ENCODE peak calls at places on chromosomes 3 and 15, in six cellular contexts. V is PC-3, E is A673, D is Peyer's patch, K is adrenal gland, L is neural progenitor cell. H is an unnamed sample.

GRCh38 chr15:58396181-58396580 is 35.6 kb upstream of the LIPC start:
- DNase-seq in V (peak), E (peak), D (no peak), K (no peak), L (no peak), H (no peak)

GRCh38 chr15:87707076-87707475 is 549.5 kb downstream of the NTRK3 start:
- DNase-seq in V (no peak), E (no peak), D (no peak), K (no peak), L (no peak), H (no peak)

GRCh38 chr15:41690636-41691035 is 30.4 kb downstream of the MGA start:
- DNase-seq in V (no peak), E (no peak), D (no peak), K (no peak), L (no peak), H (no peak)

GRCh38 chr15:90160781-90161727 is 40.1 kb upstream of the SEMA4B start:
- DNase-seq in V (peak), E (no peak), D (no peak), K (no peak), L (no peak), H (no peak)

GRCh38 chr3:112314618-112315017 is 18.3 kb upstream of the CD200 start:
- DNase-seq in V (no peak), E (no peak), D (no peak), K (no peak), L (no peak), H (no peak)

GRCh38 chr15:85749261-85750151 is 45.2 kb downstream of the KLHL25 start:
- DNase-seq in V (no peak), E (no peak), D (no peak), K (peak), L (no peak), H (peak)

GRCh38 chr3:60046212-60046611 is 996.4 kb upstream of the CFAP20DC start:
- DNase-seq in V (no peak), E (no peak), D (no peak), K (no peak), L (no peak), H (no peak)

GRCh38 chr3:55888282-55888855 is 401.3 kb upstream of the WNT5A start:
- DNase-seq in V (no peak), E (peak), D (no peak), K (no peak), L (peak), H (no peak)

GRCh38 chr3:42735609-42736008 is 33.0 kb upstream of the HHATL start:
- DNase-seq in V (no peak), E (no peak), D (no peak), K (no peak), L (no peak), H (no peak)
- H3K27ac ChIP-seq in V (no peak), E (no peak), D (no peak), K (no peak), L (no peak), H (no peak)

GRCh38 chr15:52164631-52165265 is 26.4 kb downstream of the GNB5 start:
- DNase-seq in V (no peak), E (no peak), D (no peak), K (no peak), L (no peak), H (no peak)
- H3K27ac ChIP-seq in V (no peak), E (no peak), D (no peak), K (no peak), L (no peak), H (no peak)

DNA sequence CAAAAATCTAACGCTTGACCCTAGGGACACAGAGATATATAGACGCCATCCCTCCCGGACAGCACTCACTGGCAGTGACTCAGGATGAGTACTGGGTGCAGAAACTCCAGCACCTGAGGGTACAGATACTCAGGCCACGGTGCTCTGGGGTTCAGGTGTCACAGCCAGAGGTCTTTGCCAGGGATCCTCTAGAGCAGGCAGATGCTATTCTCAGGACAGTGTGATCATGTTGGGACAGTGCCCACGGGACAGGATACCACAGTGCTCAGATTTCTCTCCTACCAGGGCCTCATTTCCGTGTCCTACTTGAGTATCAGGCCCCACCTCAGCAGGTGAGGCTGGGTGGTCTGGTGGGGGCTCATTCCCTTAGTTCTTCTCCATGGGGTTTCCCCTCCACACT is 34.4 kb downstream of the HOMER2 start:
- DNase-seq in V (no peak), E (no peak), D (no peak), K (no peak), L (no peak), H (no peak)
- H3K27ac ChIP-seq in V (no peak), E (no peak), D (no peak), K (no peak), L (no peak), H (no peak)

DNA sequence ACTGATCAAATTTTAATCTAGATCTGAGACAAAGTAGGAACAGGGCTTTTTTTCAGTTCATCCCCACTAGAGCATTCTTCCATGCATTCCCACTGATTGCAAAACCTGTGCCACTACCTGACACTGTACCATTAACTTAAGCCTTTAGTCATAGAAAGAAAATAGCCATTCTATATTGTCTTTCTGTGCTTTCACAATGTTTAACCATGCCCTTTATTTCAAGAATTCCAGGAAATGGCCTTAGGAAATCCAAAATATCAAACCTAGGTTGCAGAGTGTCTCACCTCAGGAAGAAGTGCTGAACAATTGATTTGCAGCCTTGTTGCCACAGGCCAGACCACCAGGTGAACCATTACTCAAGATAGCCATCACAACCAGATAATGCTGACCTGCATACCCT is 56.2 kb upstream of the TGFBR2 start:
- DNase-seq in V (peak), E (no peak), D (no peak), K (no peak), L (no peak), H (no peak)
- H3K27ac ChIP-seq in V (no peak), E (no peak), D (no peak), K (no peak), L (no peak), H (peak)

GRCh38 chr3:124995460-124995994 is 60.3 kb downstream of the HEG1 start:
- DNase-seq in V (peak), E (peak), D (no peak), K (peak), L (peak), H (peak)
- H3K27ac ChIP-seq in V (no peak), E (no peak), D (no peak), K (no peak), L (no peak), H (peak)

DNA sequence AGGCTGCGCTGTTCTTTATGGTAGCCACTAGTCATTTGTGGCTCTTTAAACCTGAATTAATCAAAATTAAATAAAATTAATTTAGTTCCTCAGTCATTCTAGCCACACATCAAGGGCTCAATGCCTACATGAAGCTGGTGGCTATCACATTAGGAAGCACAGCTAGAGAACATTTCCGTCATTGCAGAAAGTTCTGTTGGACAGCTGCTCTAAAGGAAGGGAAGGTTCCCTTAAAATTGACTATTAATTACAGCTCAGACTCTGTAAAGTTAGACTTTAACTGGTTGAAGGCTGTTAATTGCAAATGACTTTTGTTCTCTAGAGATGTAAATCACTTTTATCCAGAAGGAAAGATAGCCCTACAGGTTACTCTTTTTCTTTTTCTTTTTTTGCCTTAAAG is 202.7 kb upstream of the ADAMTS9 start:
- DNase-seq in V (no peak), E (no peak), D (no peak), K (no peak), L (no peak), H (no peak)
- H3K27ac ChIP-seq in V (no peak), E (no peak), D (no peak), K (no peak), L (no peak), H (peak)

DNA sequence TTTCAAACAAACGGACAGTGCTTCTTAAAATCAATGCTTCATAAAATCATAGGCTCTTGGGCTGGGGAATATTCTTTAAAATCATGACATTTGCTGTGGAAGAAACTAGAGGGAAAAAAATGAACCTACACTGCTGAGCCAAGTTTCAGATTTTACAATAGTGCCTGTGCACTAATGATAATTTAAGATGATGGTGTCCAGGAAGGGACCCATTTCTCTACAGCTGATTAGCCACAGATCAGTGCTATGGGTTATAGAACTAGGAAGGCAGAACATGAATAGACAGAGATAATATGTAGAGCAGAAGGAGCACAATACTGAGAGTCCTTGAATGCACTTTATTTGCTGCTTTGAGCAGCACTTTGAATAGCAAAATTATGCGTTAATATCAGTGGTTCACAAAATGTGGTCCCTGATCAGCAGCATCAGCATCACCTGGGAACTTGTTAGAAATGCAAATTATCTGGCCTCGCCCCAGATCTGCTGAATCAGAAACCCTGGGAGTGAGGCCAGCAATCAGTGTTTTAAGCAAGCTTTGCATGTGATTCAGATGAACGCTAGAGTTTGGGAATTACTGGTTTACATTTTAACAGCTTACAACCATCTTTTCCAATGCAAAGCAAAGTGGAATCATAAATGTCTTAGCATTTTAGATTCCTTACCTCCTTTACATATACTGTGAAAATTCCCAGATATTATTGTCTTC is 135.8 kb upstream of the ANKRD28 start:
- DNase-seq in V (no peak), E (no peak), D (no peak), K (no peak), L (no peak), H (no peak)
- H3K27ac ChIP-seq in V (no peak), E (no peak), D (no peak), K (no peak), L (no peak), H (no peak)

DNA sequence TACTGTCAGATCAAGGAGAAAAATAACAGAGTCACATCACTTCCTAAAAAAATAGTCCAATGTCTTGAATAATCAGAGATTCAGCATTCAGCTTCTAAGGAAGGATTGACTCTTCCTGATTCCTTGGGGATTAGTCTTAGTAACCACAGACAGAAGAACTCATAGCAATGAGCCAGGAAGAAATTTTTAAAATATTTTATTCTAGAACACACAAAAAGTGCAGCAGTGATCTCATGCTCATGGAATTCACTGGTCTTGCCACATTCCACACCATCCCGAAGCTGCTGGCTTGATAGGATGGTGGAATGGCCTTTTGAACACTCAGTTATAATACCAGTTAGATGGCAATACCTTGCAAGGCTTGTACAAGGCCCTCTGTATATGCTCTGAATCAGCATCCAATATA is 43.0 kb upstream of the ABI3BP start:
- DNase-seq in V (peak), E (peak), D (no peak), K (peak), L (peak), H (no peak)
- H3K27ac ChIP-seq in V (peak), E (peak), D (no peak), K (no peak), L (no peak), H (no peak)

GRCh38 chr3:12987602-12988001 is 85.6 kb downstream of the IQSEC1 start:
- DNase-seq in V (no peak), E (no peak), D (no peak), K (no peak), L (no peak), H (no peak)
- H3K27ac ChIP-seq in V (no peak), E (no peak), D (no peak), K (no peak), L (no peak), H (no peak)

DNA sequence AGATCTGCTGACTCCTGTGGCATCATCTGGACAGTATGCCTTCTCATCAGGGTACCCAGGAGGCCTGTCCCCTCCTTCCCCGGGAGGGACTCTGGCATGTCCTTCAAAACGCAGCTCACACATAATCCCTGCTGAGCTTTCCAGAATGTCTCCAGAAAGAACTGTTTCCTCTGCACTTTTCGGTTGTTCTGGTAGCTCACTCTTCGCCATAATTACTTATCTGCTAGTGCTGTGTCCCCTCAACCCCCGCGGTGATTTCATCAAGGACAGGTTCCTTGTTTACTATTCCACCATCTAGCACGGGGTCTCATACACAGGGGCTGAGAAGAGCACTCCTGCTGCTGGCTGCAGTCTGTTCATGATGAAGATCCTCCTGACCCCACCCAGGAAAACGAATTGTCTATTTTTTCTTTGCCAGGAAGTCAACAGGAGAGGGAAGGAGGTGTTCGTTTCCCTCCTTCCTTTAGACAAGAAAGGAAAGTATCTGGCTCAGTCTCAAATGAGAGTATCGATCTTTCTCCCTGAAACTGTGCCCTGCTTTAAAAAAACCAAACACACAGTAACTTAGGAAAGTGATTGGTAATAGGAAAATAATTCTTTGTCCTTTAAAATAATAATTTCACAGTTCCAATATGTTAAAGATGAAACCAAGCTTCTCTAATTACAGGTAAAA is 115.9 kb downstream of the SENP2 start:
- DNase-seq in V (no peak), E (no peak), D (no peak), K (no peak), L (peak), H (no peak)
- H3K27ac ChIP-seq in V (peak), E (peak), D (no peak), K (no peak), L (peak), H (no peak)

H was measured in uterus.